ENCODE peak calls at places on chromosomes 4 and X, in four cellular contexts. Q is heart right ventricle, L is IMR-90, Y is endothelial cell of umbilical vein. W is an unnamed sample. For H3K4me1, the result is how much of the 10 kb centered on the place peaks cover.

GRCh38 chrX:9897761-9898161 is 69.4 kb upstream of the CLDN34 start:
- DNase-seq in Q (no peak), L (peak), Y (no peak), W (no peak)

GRCh38 chr4:130705023-130705422 is 1609.1 kb downstream of the C4orf33 start:
- DNase-seq in Q (no peak), L (no peak), Y (no peak), W (no peak)

GRCh38 chr4:102735578-102735977 is 25.2 kb downstream of the MANBA start:
- DNase-seq in Q (no peak), L (no peak), Y (no peak), W (no peak)

GRCh38 chrX:69161371-69161770 is 3.9 kb downstream of the PJA1 start:
- DNase-seq in Q (no peak), L (no peak), Y (no peak), W (no peak)

GRCh38 chr4:22391548-22391947 is 124.3 kb downstream of the ADGRA3 start:
- DNase-seq in Q (no peak), L (peak), Y (no peak), W (no peak)

GRCh38 chrX:68428431-68428830 is 4.9 kb downstream of the OPHN1 start:
- DNase-seq in Q (no peak), L (peak), Y (peak), W (no peak)

GRCh38 chrX:153065389-153065788 is 6.9 kb upstream of the PNMA6A start:
- DNase-seq in Q (no peak), L (no peak), Y (no peak), W (no peak)

GRCh38 chr4:119271361-119272085 is 50.4 kb downstream of the FABP2 start:
- DNase-seq in Q (no peak), L (no peak), Y (peak), W (no peak)

GRCh38 chrX:151870603-151871002 is 42.1 kb upstream of the MAGEA4 start:
- DNase-seq in Q (no peak), L (peak), Y (peak), W (no peak)

GRCh38 chr4:174423257-174423944 is 98.9 kb downstream of the HPGD start:
- DNase-seq in Q (peak), L (peak), Y (peak), W (peak)

GRCh38 chr4:110449947-110450346 is 26.0 kb upstream of the ENPEP start:
- DNase-seq in Q (no peak), L (no peak), Y (no peak), W (no peak)

DNA sequence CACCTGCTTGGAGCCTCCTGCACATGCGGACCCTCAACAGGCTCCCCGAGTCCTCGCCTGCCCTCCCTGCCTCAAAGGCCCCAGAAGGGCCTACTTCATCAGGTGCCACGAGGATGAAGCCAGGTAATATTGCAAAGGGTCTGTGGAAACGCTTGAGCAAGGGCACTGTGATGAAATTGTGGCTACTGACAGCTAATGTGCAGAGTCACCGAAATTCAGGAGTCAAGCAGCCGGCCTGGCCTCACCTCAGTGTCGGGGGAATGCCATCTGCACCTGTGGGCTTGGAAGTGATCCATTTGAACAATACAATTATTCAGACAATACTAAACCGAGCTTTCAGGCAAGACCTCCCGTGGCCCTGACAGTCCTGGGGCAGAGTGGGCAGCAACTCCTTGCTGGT is 3.1 kb upstream of the FGFR3 start:
- DNase-seq in Q (no peak), L (no peak), Y (no peak), W (no peak)
- H3K4me1 ChIP-seq in Q (under half), L (under half), Y (under half), W (under half)

GRCh38 chrX:118644378-118644777 is 83.0 kb upstream of the IL13RA1 start:
- DNase-seq in Q (peak), L (peak), Y (peak), W (no peak)
- TF ChIP-seq CTCF in Q (peak), L (peak), Y (peak), W (no peak)

GRCh38 chrX:102978594-102978993 is 41.5 kb downstream of the RAB40AL start:
- DNase-seq in Q (no peak), L (no peak), Y (no peak), W (no peak)

GRCh38 chrX:102976793-102977495 is 39.9 kb downstream of the RAB40AL start:
- DNase-seq in Q (no peak), L (peak), Y (no peak), W (no peak)

GRCh38 chrX:102983205-102983604 is 46.1 kb downstream of the RAB40AL start:
- DNase-seq in Q (no peak), L (no peak), Y (no peak), W (no peak)

GRCh38 chrX:102976290-102976689 is 39.2 kb downstream of the RAB40AL start:
- DNase-seq in Q (no peak), L (peak), Y (no peak), W (no peak)

GRCh38 chrX:102979536-102979935 is 42.5 kb downstream of the RAB40AL start:
- DNase-seq in Q (no peak), L (no peak), Y (no peak), W (no peak)
- H3K27ac ChIP-seq in Q (no peak), L (no peak), Y (no peak), W (no peak)

GRCh38 chrX:106957856-106958255 is 37.7 kb downstream of the CLDN2 start:
- DNase-seq in Q (no peak), L (peak), Y (no peak), W (no peak)
- H3K4me1 ChIP-seq in Q (under half), L (under half), Y (under half), W (under half)

GRCh38 chr4:178137732-178138471 is 695.7 kb upstream of the AGA start:
- DNase-seq in Q (no peak), L (no peak), Y (no peak), W (peak)

GRCh38 chr4:178140326-178140915 is 698.2 kb upstream of the AGA start:
- DNase-seq in Q (no peak), L (no peak), Y (no peak), W (no peak)

GRCh38 chr4:178138491-178138890 is 696.3 kb upstream of the AGA start:
- DNase-seq in Q (no peak), L (no peak), Y (no peak), W (no peak)

GRCh38 chr4:178142724-178143123 is 700.5 kb upstream of the AGA start:
- DNase-seq in Q (no peak), L (no peak), Y (no peak), W (no peak)

GRCh38 chr4:178136736-178137345 is 694.6 kb upstream of the AGA start:
- DNase-seq in Q (no peak), L (no peak), Y (no peak), W (peak)
- TF ChIP-seq CTCF in Q (no peak), L (no peak), Y (no peak), W (no peak)

DNA sequence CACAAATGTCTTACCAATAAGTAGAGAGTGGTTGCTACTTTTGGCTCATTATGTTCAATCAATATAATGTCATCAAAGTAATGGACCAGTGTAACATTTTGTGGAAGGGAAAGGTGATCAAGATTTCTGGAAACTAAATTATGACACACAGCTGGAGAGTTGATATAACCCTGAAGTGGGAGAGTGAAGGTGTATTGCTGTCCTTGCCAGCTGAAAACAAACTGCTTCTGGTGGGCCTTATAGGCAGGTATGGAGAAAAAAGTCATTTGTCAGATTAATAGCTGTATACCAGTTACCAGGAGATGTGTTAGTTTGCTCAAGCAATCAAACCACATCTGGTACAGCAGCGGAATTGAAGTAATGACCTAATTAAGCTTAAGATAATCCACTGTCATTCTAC is 17.3 kb upstream of the GUCY1B1 start:
- DNase-seq in Q (no peak), L (no peak), Y (no peak), W (no peak)
- H3K27ac ChIP-seq in Q (no peak), L (no peak), Y (no peak), W (no peak)